ENCODE peak calls at places on chromosomes 2 and 18, in ten cellular contexts. H is OCI-LY7; J is GM12892; C is Ammon's horn; N is naive thymus-derived CD4-positive, alpha-beta T cell; X is memory B cell; R is choroid plexus epithelial cell; W is stimulated activated naive B cell treated with anti-CD40 and anti-IgM and Interleukin-4, amounts not matched to agents 10 μg/mL and 1 μg/mL and 100 μg/mL, for 72 hours; F is astrocyte; Z is mucosa of descending colon. V is an unnamed sample.

GRCh38 chr18:32549248-32549842 is 78.7 kb upstream of the GAREM1 start:
- DNase-seq in C (peak; percentile 72), H (peak; percentile 48), W (no peak), N (peak; percentile 46), R (peak; percentile 73), Z (no peak), J (peak; percentile 11), F (peak; percentile 9), X (peak; percentile 11), V (peak; percentile 46)

GRCh38 chr2:240128608-240129144 is 7.4 kb downstream of the COPS9 start:
- DNase-seq in J (no peak), Z (no peak), X (no peak), F (no peak), H (no peak), W (no peak), N (no peak), C (no peak), R (no peak), V (no peak)

GRCh38 chr2:222180619-222181018 is 118.2 kb downstream of the PAX3 start:
- DNase-seq in Z (no peak), W (no peak), J (no peak), R (no peak), C (no peak), F (peak; percentile 37), N (no peak), H (no peak), X (no peak), V (no peak)

GRCh38 chr18:68447286-68447685 is 267.6 kb downstream of the TMX3 start:
- DNase-seq in J (no peak), X (no peak), F (peak; percentile 69), W (no peak), Z (no peak), N (no peak), R (no peak), C (no peak), H (no peak), V (no peak)

GRCh38 chr2:189467593-189467992 is 26.3 kb downstream of the WDR75 start:
- DNase-seq in N (no peak), F (no peak), X (no peak), R (no peak), J (no peak), Z (no peak), H (no peak), C (no peak), W (no peak), V (no peak)

GRCh38 chr2:43927442-43927841 is 68.3 kb downstream of the LRPPRC start:
- DNase-seq in X (no peak), F (no peak), R (no peak), W (no peak), N (no peak), C (no peak), H (no peak), Z (no peak), J (no peak), V (no peak)

GRCh38 chr2:204692790-204693189 is 147.5 kb downstream of the PARD3B start:
- DNase-seq in R (no peak), J (no peak), X (no peak), N (no peak), Z (no peak), W (no peak), H (no peak), F (no peak), C (no peak), V (no peak)

GRCh38 chr2:200405599-200406298 is 99.3 kb downstream of the SPATS2L start:
- DNase-seq in Z (no peak), R (peak; percentile 84), H (no peak), W (no peak), F (peak; percentile 95), J (no peak), C (no peak), N (no peak), X (no peak), V (no peak)

GRCh38 chr2:100422320-100422719 is 4.9 kb upstream of the CHST10 start:
- DNase-seq in R (peak; percentile 69), N (no peak), C (peak; percentile 59), Z (no peak), F (peak; percentile 10), J (no peak), W (no peak), X (no peak), H (no peak), V (no peak)

GRCh38 chr2:174059178-174059874 is 94.2 kb upstream of the SP3 start:
- DNase-seq in R (peak; percentile 86), W (no peak), H (no peak), X (no peak), C (no peak), N (no peak), F (peak; percentile 72), Z (no peak), J (no peak), V (no peak)

GRCh38 chr2:238412067-238412767 is 14.5 kb upstream of the ASB1 start:
- DNase-seq in J (no peak), R (no peak), X (no peak), Z (no peak), N (no peak), W (no peak), F (no peak), C (no peak), H (no peak), V (no peak)

GRCh38 chr2:8438996-8439395 is 242.9 kb upstream of the ID2 start:
- DNase-seq in F (no peak), W (no peak), Z (no peak), N (no peak), R (no peak), C (no peak), J (no peak), X (no peak), H (no peak), V (no peak)

GRCh38 chr2:54942373-54942772 is 107.9 kb downstream of the RTN4 start:
- DNase-seq in N (peak; percentile 61), Z (no peak), F (no peak), H (no peak), X (no peak), J (no peak), W (no peak), R (no peak), C (no peak), V (peak; percentile 70)

GRCh38 chr2:3349211-3349693 is 28.4 kb downstream of the EIPR1 start:
- DNase-seq in J (no peak), C (peak; percentile 73), H (no peak), W (no peak), X (no peak), R (peak; percentile 7), F (peak; percentile 53), Z (no peak), N (no peak), V (no peak)

GRCh38 chr2:32745191-32745590 is 117.3 kb downstream of the TTC27 start:
- DNase-seq in H (no peak), C (no peak), W (no peak), F (peak; percentile 55), X (no peak), Z (no peak), J (no peak), R (peak; percentile 27), N (no peak), V (no peak)

GRCh38 chr2:54267577-54267976 is 11.5 kb upstream of the TSPYL6 start:
- DNase-seq in W (no peak), X (no peak), R (peak; percentile 55), J (no peak), Z (no peak), C (no peak), N (no peak), H (no peak), F (no peak), V (no peak)

GRCh38 chr2:173817582-173817981 is 147.6 kb downstream of the SP3 start:
- DNase-seq in N (no peak), J (no peak), X (no peak), C (no peak), H (no peak), W (no peak), F (no peak), R (no peak), Z (no peak), V (no peak)

GRCh38 chr18:25764777-25765176 is 325.6 kb downstream of the SS18 start:
- DNase-seq in Z (no peak), X (no peak), F (no peak), N (no peak), J (no peak), H (no peak), W (no peak), R (no peak), C (no peak), V (no peak)

GRCh38 chr2:45172993-45173392 is 163.7 kb upstream of the SIX2 start:
- DNase-seq in J (no peak), Z (no peak), C (no peak), F (no peak), X (no peak), W (no peak), H (no peak), N (no peak), R (no peak), V (no peak)

GRCh38 chr2:54402350-54402749 is 53.8 kb upstream of the SPTBN1 start:
- DNase-seq in W (no peak), J (no peak), Z (no peak), N (no peak), H (no peak), F (no peak), C (no peak), X (no peak), R (peak; percentile 80), V (no peak)

GRCh38 chr2:64866797-64867196 is 122.4 kb upstream of the SLC1A4 start:
- DNase-seq in X (no peak), N (no peak), W (no peak), F (peak; percentile 90), Z (peak; percentile 68), J (no peak), R (peak; percentile 99), C (peak; percentile 49), H (no peak), V (no peak)

GRCh38 chr2:42918671-42919335 is 126.4 kb upstream of the HAAO start:
- DNase-seq in F (no peak), J (no peak), C (no peak), X (no peak), Z (no peak), W (no peak), H (no peak), N (no peak), R (no peak), V (no peak)

GRCh38 chr2:170282851-170283250 is 104.9 kb downstream of the MYO3B start:
- DNase-seq in H (no peak), N (no peak), J (no peak), C (no peak), R (no peak), Z (no peak), F (no peak), X (no peak), W (no peak), V (no peak)

GRCh38 chr18:77234504-77235365 is 14.9 kb upstream of the GALR1 start:
- DNase-seq in F (peak; percentile 22), N (no peak), C (no peak), X (no peak), Z (no peak), R (no peak), W (no peak), J (no peak), H (no peak), V (no peak)

V was measured in activated CD8-positive, alpha-beta T cell treated with anti-CD3 and anti-CD28 coated beads, Interleukin-2, amount 10 ng/mL, durations not matched to agents 7 days and 5 days.